ENCODE peak calls at places on chromosomes 11 and 22, in five cellular contexts. A is brain microvascular endothelial cell; I is CD8-positive, alpha-beta memory T cell; S is prostate gland; P is heart left ventricle. O is an unnamed sample.

GRCh38 chr11:61752925-61753551 is 602 bp downstream of the MYRF start:
- DNase-seq in S (no peak), A (no peak), I (no peak), P (no peak), O (no peak)

GRCh38 chr11:88656960-88657738 is 319.6 kb upstream of the CTSC start:
- DNase-seq in P (no peak), S (no peak), A (no peak), I (no peak), O (no peak)

GRCh38 chr11:61362542-61362875 is 335 bp downstream of the TMEM138 start:
- DNase-seq in A (peak), I (peak), P (no peak), S (no peak), O (no peak)

GRCh38 chr11:118318112-118319030 is 13.8 kb downstream of the CD3E start:
- DNase-seq in A (no peak), I (no peak), P (no peak), S (no peak), O (no peak)

GRCh38 chr11:78790784-78791183 is 216.1 kb upstream of the NARS2 start:
- DNase-seq in I (no peak), A (no peak), S (no peak), P (no peak), O (no peak)

GRCh38 chr11:5815534-5815933 is 6.8 kb downstream of the OR52N2 start:
- DNase-seq in I (no peak), S (no peak), A (no peak), P (no peak), O (no peak)

GRCh38 chr11:120432056-120433018 is 79.2 kb upstream of the GRIK4 start:
- DNase-seq in A (peak), P (peak), I (no peak), S (peak), O (no peak)

GRCh38 chr11:72778535-72779494 is 15.0 kb downstream of the STARD10 start:
- DNase-seq in A (no peak), S (no peak), P (no peak), I (no peak), O (peak)

GRCh38 chr11:16001899-16002426 is 354.4 kb downstream of the SOX6 start:
- DNase-seq in A (peak), I (no peak), S (peak), P (no peak), O (no peak)

GRCh38 chr22:42889290-42889689 is 32.2 kb upstream of the ARFGAP3 start:
- DNase-seq in A (no peak), I (no peak), P (no peak), S (no peak), O (no peak)

GRCh38 chr22:19419086-19419463 is 12.5 kb downstream of the HIRA start:
- DNase-seq in A (no peak), S (no peak), I (no peak), P (no peak), O (no peak)
- H3K27ac ChIP-seq in A (no peak), S (no peak), I (peak), P (no peak), O (no peak)

DNA sequence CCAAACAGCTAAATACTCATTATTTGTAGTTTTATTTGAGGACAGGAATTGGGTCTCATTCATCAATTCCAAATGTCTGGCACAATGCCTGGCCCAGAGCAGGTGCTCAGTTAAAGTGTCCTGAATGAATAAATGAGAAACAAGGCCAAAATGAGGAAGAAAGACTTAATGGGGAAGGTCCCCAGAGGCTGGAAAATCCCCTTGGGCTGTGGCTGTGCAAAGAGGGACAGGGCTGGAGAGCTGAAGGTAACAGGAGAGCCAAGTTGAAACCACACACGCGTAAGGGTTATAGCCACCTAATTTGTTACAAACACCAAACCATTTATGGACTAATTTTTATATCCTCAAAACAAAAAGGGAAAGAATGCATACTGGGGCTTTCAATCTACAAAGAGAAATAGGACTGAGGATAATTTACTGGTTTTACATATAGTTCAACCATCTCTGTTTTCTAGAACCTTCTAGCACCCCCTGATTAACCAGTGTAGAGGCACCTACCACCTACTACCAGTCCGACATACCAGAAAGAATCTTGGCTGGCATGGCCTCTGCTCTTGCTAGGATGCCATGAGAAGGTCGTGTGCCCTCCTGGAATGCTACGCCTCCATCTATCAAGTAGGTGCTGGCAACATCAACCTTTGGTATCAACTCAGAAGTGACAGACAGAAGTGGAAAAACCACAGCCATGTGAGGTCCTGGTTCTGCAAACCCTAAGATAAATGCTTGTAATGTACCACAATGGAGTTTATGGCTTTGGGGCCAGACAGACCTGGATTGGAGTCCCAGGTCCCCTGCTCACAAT is 28.4 kb downstream of the MYH9 start:
- DNase-seq in S (no peak), A (no peak), P (no peak), I (no peak), O (no peak)
- H3K27ac ChIP-seq in S (peak), A (peak), P (peak), I (no peak), O (peak)

GRCh38 chr11:2729841-2730240 is 30.0 kb upstream of the KCNQ1OT1 start:
- DNase-seq in I (no peak), A (no peak), S (no peak), P (no peak), O (no peak)
- H3K27ac ChIP-seq in I (no peak), A (no peak), S (no peak), P (no peak), O (no peak)

GRCh38 chr11:126312903-126313460 is 9.1 kb downstream of the DCPS start:
- DNase-seq in P (no peak), S (no peak), I (no peak), A (no peak), O (peak)
- H3K27ac ChIP-seq in P (no peak), S (no peak), I (no peak), A (no peak), O (no peak)

DNA sequence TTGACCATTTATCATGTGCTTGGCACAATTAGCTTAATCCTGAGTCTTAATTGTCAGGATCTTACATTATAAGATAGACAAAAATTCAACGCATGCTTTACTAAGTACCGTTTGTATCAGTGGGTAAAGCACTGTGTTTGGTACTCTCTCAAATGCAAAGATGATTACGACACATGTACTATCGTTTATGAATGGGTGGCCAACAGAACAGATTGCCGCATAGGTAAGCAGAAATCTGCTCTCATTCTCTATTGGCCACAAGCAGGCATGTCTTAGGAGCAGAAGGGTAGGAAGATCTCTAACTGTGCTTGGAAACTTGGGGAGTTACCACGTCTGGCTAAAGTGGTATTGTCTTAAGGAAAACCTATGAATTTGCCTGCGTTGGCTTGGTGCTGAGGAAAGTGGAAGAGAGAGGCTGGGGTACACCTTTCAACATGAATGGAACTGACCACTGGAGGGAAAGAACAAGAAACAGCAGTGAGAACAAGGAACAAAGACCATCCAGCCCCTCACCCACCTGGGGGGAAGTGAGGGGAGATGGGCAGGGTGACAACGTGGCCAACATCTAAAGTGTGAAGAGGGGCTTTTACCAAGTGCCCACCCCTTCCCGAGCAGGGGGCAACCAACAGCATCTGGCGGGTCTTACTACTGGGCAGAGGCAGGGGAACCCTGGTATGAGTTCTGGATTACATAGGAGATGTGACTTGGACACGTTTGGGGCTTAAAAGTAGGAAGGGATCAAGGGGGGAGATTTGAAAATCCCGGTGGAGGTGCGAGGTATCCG is 1.0 kb upstream of the TUBA8 start:
- DNase-seq in I (no peak), P (no peak), A (no peak), S (no peak), O (no peak)
- H3K27ac ChIP-seq in I (no peak), P (peak), A (no peak), S (no peak), O (peak)